ENCODE peak calls at places on chromosomes 3 and 15, in nine cellular contexts. J, O, A, Y, W, D, G, H and T are unnamed samples.

GRCh38 chr3:120326784-120327183 is 22.4 kb downstream of the LRRC58 start:
- DNase-seq in H (no peak), G (no peak), A (no peak), Y (no peak), J (no peak), W (no peak), D (no peak), O (no peak), T (no peak)

GRCh38 chr3:101414121-101414520 is 93.7 kb upstream of the IMPG2 start:
- DNase-seq in H (no peak), A (no peak), D (no peak), Y (no peak), G (no peak), J (no peak), O (no peak), W (no peak), T (no peak)

GRCh38 chr15:90674476-90674875 is 42.7 kb upstream of the BLM start:
- DNase-seq in Y (no peak), J (no peak), A (no peak), H (no peak), D (no peak), O (no peak), G (no peak), W (no peak), T (no peak)

GRCh38 chr3:45795509-45795881 is 841 bp downstream of the SLC6A20 start:
- DNase-seq in A (no peak), G (no peak), Y (no peak), D (no peak), W (no peak), H (no peak), J (no peak), O (peak), T (no peak)

GRCh38 chr3:112128843-112129727 is 4.0 kb downstream of the GCSAM start:
- DNase-seq in W (no peak), Y (peak), H (peak), D (no peak), O (peak), A (no peak), G (no peak), J (no peak), T (peak)

GRCh38 chr3:183895296-183895695 is 10.6 kb upstream of the PARL start:
- DNase-seq in O (peak), G (no peak), J (no peak), A (no peak), H (peak), Y (peak), W (no peak), D (no peak), T (peak)

GRCh38 chr3:10782011-10782410 is 34.0 kb upstream of the SLC6A11 start:
- DNase-seq in H (no peak), D (no peak), G (no peak), J (no peak), O (no peak), A (no peak), W (no peak), Y (no peak), T (no peak)

GRCh38 chr3:133292251-133292650 is 107.6 kb upstream of the BFSP2 start:
- DNase-seq in G (no peak), D (no peak), W (no peak), A (no peak), O (no peak), H (no peak), J (no peak), Y (no peak), T (no peak)

GRCh38 chr3:32961189-32961715 is 9.8 kb downstream of the CCR4 start:
- DNase-seq in W (no peak), Y (no peak), A (no peak), H (no peak), G (no peak), O (no peak), D (no peak), J (no peak), T (no peak)

GRCh38 chr3:168847293-168847883 is 751.7 kb upstream of the GOLIM4 start:
- DNase-seq in O (peak), A (no peak), Y (peak), D (no peak), W (no peak), H (peak), G (no peak), J (peak), T (peak)

GRCh38 chr15:75235051-75235673 is 23.0 kb upstream of the GOLGA6C start:
- DNase-seq in W (peak), O (no peak), J (no peak), Y (no peak), D (peak), G (no peak), H (no peak), A (peak), T (no peak)

GRCh38 chr3:124577494-124578167 is 152.6 kb upstream of the UMPS start:
- DNase-seq in D (no peak), A (no peak), O (no peak), H (no peak), G (no peak), J (no peak), Y (no peak), W (no peak), T (no peak)

GRCh38 chr3:126932188-126932931 is 50.6 kb upstream of the PLXNA1 start:
- DNase-seq in J (no peak), O (no peak), G (no peak), H (peak), W (no peak), D (no peak), Y (no peak), A (no peak), T (peak)

GRCh38 chr3:38137615-38138346 is 680 bp upstream of the MYD88 start:
- DNase-seq in D (no peak), H (no peak), J (no peak), Y (no peak), A (no peak), G (peak), O (peak), W (no peak), T (no peak)

GRCh38 chr3:155398046-155398445 is 104.6 kb upstream of the STRIT1 start:
- DNase-seq in W (no peak), Y (no peak), G (no peak), D (no peak), O (no peak), J (no peak), A (no peak), H (no peak), T (no peak)

GRCh38 chr3:138776961-138777360 is 57.8 kb downstream of the PIK3CB start:
- DNase-seq in A (no peak), G (no peak), D (no peak), O (no peak), H (no peak), J (no peak), W (no peak), Y (no peak), T (no peak)

GRCh38 chr3:46143951-46144473 is 64.1 kb downstream of the CCR1 start:
- DNase-seq in J (no peak), A (no peak), D (no peak), Y (no peak), H (no peak), G (no peak), W (no peak), O (no peak), T (no peak)

GRCh38 chr15:23629234-23629805 is 18.3 kb downstream of the MAGEL2 start:
- DNase-seq in O (peak), J (no peak), G (no peak), H (no peak), A (no peak), D (no peak), Y (no peak), W (no peak), T (no peak)

GRCh38 chr3:10426346-10427233 is 78.8 kb downstream of the ATP2B2 start:
- DNase-seq in G (no peak), W (no peak), J (no peak), Y (no peak), O (no peak), D (no peak), A (no peak), H (no peak), T (no peak)

GRCh38 chr3:159266779-159267178 is 464.9 kb downstream of the MFSD1 start:
- DNase-seq in Y (no peak), H (peak), A (no peak), D (no peak), J (no peak), G (peak), O (peak), W (no peak), T (peak)

GRCh38 chr15:25673351-25673750 is 189.8 kb downstream of the ATP10A start:
- DNase-seq in H (no peak), O (no peak), J (no peak), A (peak), Y (no peak), W (no peak), G (no peak), D (no peak), T (no peak)

GRCh38 chr15:72936237-72936636 is 116.0 kb upstream of the NEO1 start:
- DNase-seq in Y (no peak), A (no peak), O (no peak), D (no peak), G (no peak), H (no peak), W (no peak), J (no peak), T (no peak)

GRCh38 chr3:57856675-57857074 is 100.6 kb downstream of the SLMAP start:
- DNase-seq in A (no peak), Y (no peak), H (peak), G (no peak), D (no peak), J (no peak), W (no peak), O (peak), T (peak)

GRCh38 chr15:47599806-47600205 is 117.5 kb upstream of the SEMA6D start:
- DNase-seq in W (no peak), Y (no peak), A (no peak), J (no peak), D (no peak), O (peak), G (no peak), H (no peak), T (no peak)

GRCh38 chr3:108477511-108478147 is 32.8 kb downstream of the MYH15 start:
- DNase-seq in G (peak), O (peak), J (no peak), A (no peak), D (peak), H (peak), W (no peak), Y (peak), T (peak)

GRCh38 chr3:124601189-124601588 is 129.1 kb upstream of the UMPS start:
- DNase-seq in G (no peak), Y (no peak), H (no peak), W (no peak), O (no peak), D (no peak), J (no peak), A (no peak), T (peak)

GRCh38 chr15:46277994-46278885 is 643.4 kb downstream of the SQOR start:
- DNase-seq in W (no peak), G (no peak), A (no peak), D (no peak), O (no peak), J (no peak), H (no peak), Y (no peak), T (no peak)

GRCh38 chr15:26661727-26662126 is 111.1 kb downstream of the GABRB3 start:
- DNase-seq in G (no peak), H (no peak), D (no peak), Y (no peak), A (no peak), O (no peak), J (no peak), W (no peak), T (no peak)

GRCh38 chr3:171867976-171868375 is 24.8 kb downstream of the TMEM212 start:
- DNase-seq in J (no peak), W (no peak), H (no peak), O (peak), G (no peak), D (no peak), A (no peak), Y (no peak), T (peak)

GRCh38 chr3:22089284-22089683 is 338.3 kb upstream of the ZNF385D start:
- DNase-seq in D (peak), O (peak), Y (no peak), J (no peak), G (no peak), H (peak), A (no peak), W (peak), T (peak)

GRCh38 chr15:32933241-32933640 is 215.4 kb downstream of the GREM1 start:
- DNase-seq in G (no peak), H (no peak), W (no peak), D (no peak), J (no peak), Y (no peak), O (no peak), A (no peak), T (no peak)

GRCh38 chr3:4829031-4829394 is 150.2 kb upstream of the BHLHE40 start:
- DNase-seq in W (no peak), O (no peak), Y (no peak), G (no peak), H (no peak), J (no peak), D (no peak), A (no peak), T (peak)

GRCh38 chr3:154235330-154235729 is 89.0 kb downstream of the DHX36 start:
- DNase-seq in A (no peak), H (no peak), D (no peak), J (no peak), G (no peak), Y (no peak), O (no peak), W (no peak), T (no peak)

GRCh38 chr15:47439146-47439869 is 278.0 kb upstream of the SEMA6D start:
- DNase-seq in A (no peak), G (no peak), J (no peak), Y (no peak), H (no peak), W (no peak), O (no peak), D (no peak), T (no peak)

GRCh38 chr3:8766148-8766547 is 3.3 kb downstream of the OXTR start:
- DNase-seq in W (no peak), J (no peak), A (no peak), D (no peak), H (no peak), Y (no peak), O (no peak), G (no peak), T (no peak)

GRCh38 chr15:40367038-40367672 is 9.1 kb downstream of the DISP2 start:
- DNase-seq in H (no peak), W (no peak), O (no peak), Y (no peak), J (no peak), D (peak), A (peak), G (no peak), T (no peak)
- TF ChIP-seq CTCF in H (no peak), W (no peak), O (no peak), Y (no peak), J (no peak), D (no peak), A (no peak), G (no peak), T (no peak)

GRCh38 chr3:187808466-187809291 is 63.4 kb upstream of the BCL6 start:
- DNase-seq in A (no peak), G (peak), W (no peak), H (no peak), O (peak), D (peak), Y (no peak), J (no peak), T (peak)
- TF ChIP-seq CTCF in A (no peak), G (no peak), W (no peak), H (no peak), O (no peak), D (no peak), Y (no peak), J (no peak), T (no peak)

DNA sequence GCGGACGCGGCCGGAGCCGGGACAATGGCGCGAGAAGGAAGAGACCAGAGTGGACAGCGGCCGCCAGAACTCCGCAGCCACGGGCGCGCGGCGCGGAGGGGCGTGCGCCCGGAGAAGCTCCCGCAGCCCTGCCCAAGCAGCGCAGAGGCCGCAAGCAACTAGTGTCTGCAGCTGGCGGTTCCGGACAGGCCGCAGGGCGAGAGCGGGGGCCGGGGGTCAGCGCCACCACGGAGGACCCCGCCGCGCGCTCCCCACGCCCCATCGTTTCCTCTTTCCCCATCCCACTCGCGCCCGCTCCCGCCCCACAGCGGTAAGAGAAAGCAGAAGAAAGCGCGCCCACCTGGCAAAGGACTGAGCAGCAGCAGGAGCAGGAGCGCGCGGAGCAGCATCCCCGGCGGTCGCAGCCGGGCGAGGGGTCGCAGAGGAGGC is 440 bp downstream of the PRTG start:
- DNase-seq in G (peak), J (no peak), D (no peak), W (peak), O (peak), H (peak), A (peak), Y (no peak), T (peak)
- TF ChIP-seq CTCF in G (no peak), J (no peak), D (no peak), W (no peak), O (no peak), H (no peak), A (no peak), Y (no peak), T (no peak)

GRCh38 chr3:42216820-42217416 is 49.1 kb downstream of the CCK start:
- DNase-seq in H (no peak), A (no peak), G (no peak), O (no peak), D (no peak), J (no peak), W (no peak), Y (no peak), T (peak)

GRCh38 chr3:42213417-42213816 is 52.6 kb downstream of the CCK start:
- DNase-seq in G (peak), Y (no peak), A (no peak), O (no peak), W (no peak), H (no peak), J (no peak), D (no peak), T (no peak)

GRCh38 chr3:42216302-42216701 is 49.7 kb downstream of the CCK start:
- DNase-seq in W (no peak), O (no peak), Y (no peak), H (no peak), A (no peak), G (no peak), J (no peak), D (no peak), T (no peak)

GRCh38 chr3:42214064-42214463 is 51.9 kb downstream of the CCK start:
- DNase-seq in Y (no peak), H (no peak), A (no peak), G (no peak), J (no peak), W (no peak), O (no peak), D (no peak), T (no peak)

DNA sequence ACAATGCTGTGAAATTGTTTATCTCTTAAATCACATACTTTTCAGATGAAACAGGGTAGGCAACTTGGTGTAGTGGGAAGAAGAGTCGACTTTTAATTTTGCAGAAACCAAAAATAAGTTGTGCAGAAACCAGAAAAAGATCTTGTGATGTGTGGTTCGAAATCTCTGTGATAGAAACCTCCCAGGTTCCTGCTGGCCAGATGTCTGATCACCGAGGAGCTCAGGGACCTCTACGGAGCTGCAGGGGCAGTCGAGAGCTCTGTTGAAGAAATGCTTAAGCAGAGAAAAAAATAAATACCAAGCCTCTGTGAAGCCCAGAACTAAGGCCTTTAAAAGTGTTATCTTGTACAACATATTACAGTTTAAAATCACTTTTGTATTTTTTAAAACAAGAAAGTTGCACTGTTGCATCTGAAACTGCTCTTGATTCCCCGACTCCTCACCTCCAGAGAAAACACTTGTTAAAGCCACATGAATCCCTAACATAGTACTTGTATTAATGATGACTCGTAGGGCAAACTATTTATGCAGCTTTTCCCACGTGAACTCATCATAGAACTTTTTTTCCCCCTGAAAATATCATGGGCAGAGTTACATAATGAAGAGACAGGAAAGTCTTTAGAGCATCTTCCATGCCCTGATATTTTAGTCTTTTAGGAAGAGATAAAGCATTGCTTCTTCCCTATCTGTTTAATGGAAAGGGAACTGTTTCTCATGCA is 51.3 kb downstream of the CCK start:
- DNase-seq in O (no peak), H (no peak), Y (no peak), D (no peak), A (no peak), G (no peak), W (no peak), J (no peak), T (no peak)
- TF ChIP-seq CTCF in O (no peak), H (no peak), Y (no peak), D (no peak), A (no peak), G (no peak), W (no peak), J (no peak), T (no peak)